ENCODE peak calls at places on chromosome 17, in four cellular contexts. N is GM12878, Z is K562, C is HepG2. U is an unnamed sample.

GRCh38 chr17:40346768-40347154 is 17.8 kb downstream of the GJD3 start:
- DNase-seq in N (no peak), Z (no peak), C (no peak), U (no peak)

GRCh38 chr17:52156576-52156975 is 1.9 kb downstream of the CA10 start:
- DNase-seq in N (no peak), Z (no peak), C (no peak), U (no peak)

GRCh38 chr17:72614871-72615626 is 477.4 kb downstream of the SLC39A11 start:
- DNase-seq in N (no peak), Z (no peak), C (peak), U (peak)

GRCh38 chr17:4947010-4947410 is 1.3 kb downstream of the PFN1 start:
- DNase-seq in N (no peak), Z (peak), C (no peak), U (no peak)

GRCh38 chr17:36877001-36877400 is 60.3 kb upstream of the LHX1 start:
- DNase-seq in N (no peak), Z (no peak), C (no peak), U (no peak)

GRCh38 chr17:42387663-42388380 is 420 bp downstream of the STAT3 start:
- DNase-seq in N (no peak), Z (peak), C (no peak), U (peak)

GRCh38 chr17:75153854-75154194 is 488 bp downstream of the JPT1 start:
- DNase-seq in N (no peak), Z (peak), C (no peak), U (no peak)

GRCh38 chr17:7343250-7343649 is 6.9 kb downstream of the ACAP1 start:
- DNase-seq in N (no peak), Z (no peak), C (no peak), U (no peak)

GRCh38 chr17:71885662-71886061 is 235.2 kb upstream of the SOX9 start:
- DNase-seq in N (no peak), Z (no peak), C (no peak), U (no peak)

GRCh38 chr17:11490171-11490760 is 108.0 kb upstream of the DNAH9 start:
- DNase-seq in N (no peak), Z (no peak), C (no peak), U (no peak)

GRCh38 chr17:80219013-80219776 is 938 bp downstream of the SGSH start:
- DNase-seq in N (peak), Z (peak), C (peak), U (no peak)

GRCh38 chr17:41642252-41643156 is 18.1 kb upstream of the KRT17 start:
- DNase-seq in N (no peak), Z (no peak), C (no peak), U (no peak)

GRCh38 chr17:16504974-16505373 is 13.0 kb upstream of the LRRC75A start:
- DNase-seq in N (no peak), Z (no peak), C (no peak), U (no peak)

GRCh38 chr17:19897901-19898300 is 30.2 kb upstream of the ULK2 start:
- DNase-seq in N (no peak), Z (no peak), C (no peak), U (no peak)

GRCh38 chr17:50953518-50953830 is 87.3 kb upstream of the TOB1 start:
- DNase-seq in N (no peak), Z (no peak), C (no peak), U (no peak)

GRCh38 chr17:32519769-32520701 is 33.2 kb downstream of the CDK5R1 start:
- DNase-seq in N (peak), Z (no peak), C (peak), U (no peak)

GRCh38 chr17:43992641-43993040 is 11.8 kb upstream of the NAGS start:
- DNase-seq in N (no peak), Z (no peak), C (no peak), U (no peak)

GRCh38 chr17:45326566-45326965 is 9.7 kb upstream of the MAP3K14 start:
- DNase-seq in N (no peak), Z (no peak), C (no peak), U (no peak)

GRCh38 chr17:7133424-7133823 is 18.8 kb upstream of the ASGR2 start:
- DNase-seq in N (peak), Z (peak), C (peak), U (peak)

GRCh38 chr17:71437176-71437575 is 683.6 kb upstream of the SOX9 start:
- DNase-seq in N (no peak), Z (no peak), C (no peak), U (no peak)

GRCh38 chr17:7019839-7020519 is 2.9 kb upstream of the BCL6B start:
- DNase-seq in N (no peak), Z (peak), C (no peak), U (peak)

GRCh38 chr17:13114601-13115024 is 96.8 kb upstream of the ELAC2 start:
- DNase-seq in N (no peak), Z (peak), C (peak), U (peak)

GRCh38 chr17:77145635-77146632 is 5.2 kb downstream of the SEC14L1 start:
- DNase-seq in N (peak), Z (no peak), C (peak), U (peak)

GRCh38 chr17:28471127-28471453 is 2.4 kb upstream of the SLC13A2 start:
- DNase-seq in N (no peak), Z (no peak), C (no peak), U (no peak)

GRCh38 chr17:29589524-29590260 is at the start of gene GIT1:
- DNase-seq in N (no peak), Z (peak), C (peak), U (peak)

GRCh38 chr17:80068301-80069160 is 32.1 kb downstream of the CCDC40 start:
- DNase-seq in N (no peak), Z (peak), C (peak), U (no peak)

GRCh38 chr17:16450028-16450427 is 34.7 kb downstream of the TRPV2 start:
- DNase-seq in N (no peak), Z (no peak), C (no peak), U (no peak)

GRCh38 chr17:33152793-33153192 is 140.3 kb downstream of the ASIC2 start:
- DNase-seq in N (no peak), Z (no peak), C (no peak), U (no peak)

GRCh38 chr17:28346199-28346580 is 10.6 kb downstream of the TNFAIP1 start:
- DNase-seq in N (no peak), Z (no peak), C (no peak), U (no peak)

GRCh38 chr17:53722407-53722806 is 100.3 kb upstream of the KIF2B start:
- DNase-seq in N (no peak), Z (peak), C (no peak), U (no peak)

GRCh38 chr17:73325527-73325842 is 13.7 kb upstream of the CDC42EP4 start:
- DNase-seq in N (no peak), Z (no peak), C (no peak), U (no peak)

GRCh38 chr17:81239714-81240555 is 817 bp downstream of the NDUFAF8 start:
- DNase-seq in N (no peak), Z (no peak), C (no peak), U (no peak)

GRCh38 chr17:17868637-17869522 is 32.1 kb upstream of the SREBF1 start:
- DNase-seq in N (no peak), Z (no peak), C (no peak), U (no peak)

GRCh38 chr17:45812102-45812501 is 28.0 kb downstream of the CRHR1 start:
- DNase-seq in N (no peak), Z (no peak), C (peak), U (no peak)

GRCh38 chr17:31608659-31609254 is 217.3 kb downstream of the RAB11FIP4 start:
- DNase-seq in N (no peak), Z (no peak), C (no peak), U (no peak)

GRCh38 chr17:14207791-14208190 is 28.9 kb downstream of the CDRT15 start:
- DNase-seq in N (no peak), Z (no peak), C (no peak), U (no peak)

GRCh38 chr17:14204546-14204945 is 32.1 kb downstream of the CDRT15 start:
- DNase-seq in N (no peak), Z (no peak), C (no peak), U (no peak)

GRCh38 chr17:14206891-14207290 is 29.8 kb downstream of the CDRT15 start:
- DNase-seq in N (no peak), Z (no peak), C (no peak), U (no peak)

GRCh38 chr17:14205380-14205779 is 31.3 kb downstream of the CDRT15 start:
- DNase-seq in N (no peak), Z (no peak), C (no peak), U (no peak)

DNA sequence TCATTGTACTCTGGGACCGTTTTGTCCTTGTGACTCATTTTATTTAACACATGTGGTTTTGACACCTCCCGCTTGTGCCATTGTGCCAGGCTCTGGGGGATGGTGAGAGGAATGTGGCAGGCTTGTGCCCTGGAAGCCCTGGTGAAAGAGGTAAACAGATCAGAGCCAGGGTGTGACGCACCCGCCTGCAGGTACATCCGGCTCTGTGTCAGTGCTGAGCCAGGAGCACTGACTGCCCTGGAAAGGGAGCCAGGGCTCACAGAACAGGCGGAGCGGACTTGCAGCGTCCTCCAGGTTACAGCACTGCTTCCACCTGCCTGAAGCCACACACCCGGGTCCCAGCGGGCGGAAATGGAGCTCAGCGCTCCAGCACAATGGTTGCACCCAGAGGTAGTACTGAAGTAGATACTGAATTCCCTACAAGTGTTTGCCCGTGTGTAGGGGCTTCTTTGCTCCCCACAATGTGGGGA is 30.6 kb downstream of the CDRT15 start:
- DNase-seq in N (no peak), Z (no peak), C (no peak), U (no peak)
- TF ChIP-seq SP1 in N (no peak), Z (no peak), C (no peak), U (no peak)

GRCh38 chr17:47725446-47726109 is 7.5 kb upstream of the TBX21 start:
- DNase-seq in N (no peak), Z (no peak), C (no peak), U (no peak)
- TF ChIP-seq MAX in N (no peak), Z (no peak), C (no peak), U (no peak)

GRCh38 chr17:82644148-82644547 is 4.1 kb downstream of the WDR45B start:
- DNase-seq in N (no peak), Z (no peak), C (no peak), U (no peak)
- TF ChIP-seq ESRRA in N (no peak), Z (no peak), C (no peak), U (no peak)

GRCh38 chr17:58229384-58229783 is 9.0 kb upstream of the LPO start:
- DNase-seq in N (no peak), Z (no peak), C (no peak), U (no peak)

GRCh38 chr17:58227733-58228132 is 8.7 kb upstream of the MKS1 start:
- DNase-seq in N (no peak), Z (no peak), C (no peak), U (no peak)

GRCh38 chr17:58228679-58229078 is 9.6 kb upstream of the MKS1 start:
- DNase-seq in N (no peak), Z (no peak), C (no peak), U (no peak)

GRCh38 chr17:58219789-58220183 is 731 bp upstream of the MKS1 start:
- DNase-seq in N (no peak), Z (peak), C (peak), U (no peak)

GRCh38 chr17:58224315-58224714 is 5.3 kb upstream of the MKS1 start:
- DNase-seq in N (no peak), Z (peak), C (no peak), U (no peak)
- TF ChIP-seq SP1 in N (no peak), Z (no peak), C (no peak), U (no peak)

GRCh38 chr17:79006794-79007503 is 2.6 kb downstream of the CANT1 start:
- DNase-seq in N (no peak), Z (no peak), C (no peak), U (no peak)

GRCh38 chr17:79002796-79003593 is 6.6 kb downstream of the CANT1 start:
- DNase-seq in N (no peak), Z (no peak), C (no peak), U (no peak)

GRCh38 chr17:79006001-79006400 is 3.6 kb downstream of the CANT1 start:
- DNase-seq in N (no peak), Z (no peak), C (no peak), U (no peak)

GRCh38 chr17:79003661-79004411 is 5.7 kb downstream of the CANT1 start:
- DNase-seq in N (no peak), Z (no peak), C (no peak), U (no peak)

GRCh38 chr17:79005063-79005861 is 4.3 kb downstream of the CANT1 start:
- DNase-seq in N (no peak), Z (no peak), C (no peak), U (no peak)
- TF ChIP-seq MAX in N (no peak), Z (no peak), C (no peak), U (no peak)

GRCh38 chr17:35289222-35289621 is 46.4 kb downstream of the SLFN5 start:
- DNase-seq in N (no peak), Z (no peak), C (no peak), U (no peak)

GRCh38 chr17:35284955-35285354 is 42.1 kb downstream of the SLFN5 start:
- DNase-seq in N (no peak), Z (no peak), C (no peak), U (no peak)

GRCh38 chr17:35283767-35284166 is 40.9 kb downstream of the SLFN5 start:
- DNase-seq in N (no peak), Z (no peak), C (no peak), U (no peak)

GRCh38 chr17:35287286-35287811 is 44.5 kb downstream of the SLFN5 start:
- DNase-seq in N (peak), Z (no peak), C (no peak), U (no peak)

DNA sequence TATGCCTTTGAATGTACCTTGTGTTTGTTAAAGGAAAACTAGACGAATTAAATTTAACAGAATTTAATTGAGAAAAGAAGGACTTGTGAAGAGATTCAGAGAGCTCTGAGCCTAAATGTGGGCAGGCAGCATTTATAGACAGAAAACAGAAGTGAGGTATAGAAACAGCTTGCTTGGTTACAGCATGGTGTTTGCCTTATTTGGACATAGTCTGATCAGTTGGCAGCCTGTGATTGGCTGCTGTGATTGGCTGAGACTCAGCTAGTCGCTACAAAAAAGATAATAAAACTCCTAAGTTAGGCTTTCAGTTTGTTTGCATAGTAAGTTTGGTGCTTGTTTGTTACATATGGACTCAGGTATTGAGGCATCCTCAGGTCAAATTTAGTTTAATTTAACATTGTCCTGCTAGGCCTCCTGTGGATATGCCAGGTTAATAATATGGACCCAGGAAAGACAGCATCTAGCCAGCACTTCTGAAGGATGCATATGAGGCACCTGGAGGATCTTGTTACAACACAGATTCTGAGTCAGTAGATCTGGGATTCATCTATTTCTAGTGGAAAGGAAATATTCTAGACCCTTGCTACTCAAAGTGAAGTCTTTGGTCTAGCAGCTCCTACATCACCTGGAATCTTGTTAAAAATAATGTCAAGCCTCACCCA is 43.4 kb downstream of the SLFN5 start:
- DNase-seq in N (peak), Z (no peak), C (no peak), U (no peak)
- TF ChIP-seq ESRRA in N (no peak), Z (no peak), C (no peak), U (no peak)

DNA sequence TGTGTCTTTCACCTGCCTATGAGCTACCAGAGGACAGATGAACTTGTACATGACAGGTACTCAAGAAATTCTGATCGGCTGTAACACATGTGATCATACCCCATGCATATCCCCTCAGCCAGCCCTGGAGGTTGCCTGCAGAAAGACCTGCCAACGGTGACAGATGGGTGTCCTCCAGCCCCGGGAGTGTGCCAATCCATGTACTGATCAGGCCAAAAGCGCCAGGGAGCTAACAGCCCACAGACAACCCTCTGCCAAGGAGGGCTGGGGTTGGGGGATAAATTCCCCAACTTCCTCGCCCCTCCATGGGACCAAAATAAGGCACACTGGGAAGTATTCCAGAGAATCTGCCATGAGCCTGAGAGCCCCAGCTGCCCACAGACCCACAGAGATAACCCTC is 189.4 kb downstream of the CCT6B start:
- DNase-seq in N (no peak), Z (no peak), C (no peak), U (no peak)
- TF ChIP-seq SP1 in N (no peak), Z (no peak), C (no peak), U (no peak)